ENCODE peak calls at places on chromosome 2, in four cellular contexts. E is GM12878, A is HepG2, G is K562. V is an unnamed sample.
A peak's percentile ranks its signal among the peaks of the same experiment; 100 is the strongest.

GRCh38 chr2:198173242-198173641 is 368.8 kb downstream of the PLCL1 start:
- DNase-seq in E (no peak), A (no peak), G (no peak), V (no peak)

GRCh38 chr2:212227755-212228154 is 310.8 kb downstream of the ERBB4 start:
- DNase-seq in E (no peak), A (peak; percentile 39), G (no peak), V (peak; percentile 7)

GRCh38 chr2:136112949-136113766 is 4.8 kb downstream of the CXCR4 start:
- DNase-seq in E (no peak), A (no peak), G (no peak), V (no peak)

GRCh38 chr2:53289309-53290006 is 478.1 kb upstream of the CHAC2 start:
- DNase-seq in E (no peak), A (no peak), G (no peak), V (no peak)

GRCh38 chr2:33791625-33792024 is 192.5 kb upstream of the FAM98A start:
- DNase-seq in E (no peak), A (no peak), G (no peak), V (no peak)

GRCh38 chr2:232230557-232230956 is 148.0 kb upstream of the ALPP start:
- DNase-seq in E (no peak), A (peak; percentile 39), G (no peak), V (peak; percentile 31)

GRCh38 chr2:162029287-162029901 is 44.6 kb downstream of the DPP4 start:
- DNase-seq in E (no peak), A (peak; percentile 43), G (no peak), V (no peak)

GRCh38 chr2:70357076-70358071 is 55.5 kb upstream of the FAM136A start:
- DNase-seq in E (no peak), A (peak; percentile 14), G (no peak), V (no peak)

GRCh38 chr2:140128909-140129308 is 1348.7 kb upstream of the NXPH2 start:
- DNase-seq in E (no peak), A (no peak), G (no peak), V (no peak)

GRCh38 chr2:96949701-96950350 is 36.6 kb downstream of the FAM178B start:
- DNase-seq in E (no peak), A (no peak), G (no peak), V (no peak)

GRCh38 chr2:228344531-228344930 is 163.0 kb upstream of the SPHKAP start:
- DNase-seq in E (no peak), A (no peak), G (no peak), V (no peak)

GRCh38 chr2:128277961-128278681 is 40.5 kb downstream of the HS6ST1 start:
- DNase-seq in E (no peak), A (no peak), G (no peak), V (no peak)

GRCh38 chr2:98823196-98824166 is 92.5 kb upstream of the MGAT4A start:
- DNase-seq in E (no peak), A (no peak), G (no peak), V (no peak)

GRCh38 chr2:49770919-49771318 is 616.6 kb upstream of the FSHR start:
- DNase-seq in E (no peak), A (peak; percentile 53), G (no peak), V (peak; percentile 8)

GRCh38 chr2:235390108-235390815 is 103.6 kb upstream of the AGAP1 start:
- DNase-seq in E (peak; percentile 23), A (no peak), G (no peak), V (no peak)

GRCh38 chr2:105641389-105641811 is 103.3 kb upstream of the NCK2 start:
- DNase-seq in E (no peak), A (no peak), G (no peak), V (no peak)

GRCh38 chr2:58866040-58866439 is 624.9 kb upstream of the FANCL start:
- DNase-seq in E (peak; percentile 21), A (no peak), G (no peak), V (no peak)

GRCh38 chr2:231707625-231708049 is 688 bp upstream of the PTMA start:
- DNase-seq in E (no peak), A (no peak), G (no peak), V (no peak)

GRCh38 chr2:170465241-170465640 is 249.9 kb upstream of the SP5 start:
- DNase-seq in E (no peak), A (peak; percentile 68), G (no peak), V (no peak)

GRCh38 chr2:120375251-120376020 is 29.5 kb downstream of the INHBB start:
- DNase-seq in E (no peak), A (no peak), G (no peak), V (no peak)

GRCh38 chr2:233976690-233977294 is 59.6 kb downstream of the TRPM8 start:
- DNase-seq in E (peak; percentile 9), A (peak; percentile 60), G (peak; percentile 13), V (peak; percentile 29)

GRCh38 chr2:10909050-10909995 is 2.4 kb upstream of the KCNF1 start:
- DNase-seq in E (no peak), A (peak; percentile 23), G (peak; percentile 73), V (peak; percentile 67)

GRCh38 chr2:228545041-228545440 is 363.6 kb upstream of the SPHKAP start:
- DNase-seq in E (no peak), A (no peak), G (no peak), V (no peak)

GRCh38 chr2:165863816-165864221 is 69.8 kb upstream of the GALNT3 start:
- DNase-seq in E (no peak), A (no peak), G (no peak), V (no peak)
- TF ChIP-seq TARDBP in E (no peak), A (no peak), G (no peak), V (no peak)

DNA sequence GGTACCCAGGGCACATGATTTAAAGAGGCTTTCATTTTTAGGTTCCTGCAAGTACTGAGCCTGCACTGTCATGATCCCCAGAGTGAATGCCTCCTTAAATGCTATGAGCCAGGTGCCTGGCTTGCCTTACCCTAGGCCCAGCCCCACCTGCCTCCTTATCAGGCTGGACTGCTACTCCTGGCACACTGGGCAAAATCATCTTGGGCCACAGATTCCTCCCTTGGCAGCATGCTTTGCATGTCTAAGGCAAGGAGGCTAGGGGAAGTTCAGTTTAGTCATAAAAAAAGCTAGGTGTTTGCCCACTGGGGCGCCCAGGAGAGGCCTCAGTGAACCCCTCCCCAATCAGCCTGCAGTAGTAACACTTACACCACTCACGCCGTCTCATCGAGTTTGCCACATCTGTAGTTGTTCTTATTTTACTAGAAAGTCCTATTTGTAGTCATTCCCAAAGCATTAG is 45.1 kb downstream of the LBH start:
- DNase-seq in E (no peak), A (no peak), G (no peak), V (no peak)
- TF ChIP-seq TARDBP in E (no peak), A (no peak), G (no peak), V (no peak)

GRCh38 chr2:240604291-240604938 is 17.9 kb downstream of the CAPN10 start:
- DNase-seq in E (no peak), A (peak; percentile 96), G (peak; percentile 88), V (peak; percentile 62)
- TF ChIP-seq TARDBP in E (no peak), A (peak; percentile 91), G (no peak), V (no peak)

GRCh38 chr2:184727813-184728212 is 129.5 kb downstream of the ZNF804A start:
- DNase-seq in E (no peak), A (no peak), G (no peak), V (no peak)

GRCh38 chr2:184721881-184722280 is 123.6 kb downstream of the ZNF804A start:
- DNase-seq in E (no peak), A (no peak), G (no peak), V (no peak)
- TF ChIP-seq TARDBP in E (no peak), A (no peak), G (no peak), V (no peak)

GRCh38 chr2:60219536-60219935 is 333.9 kb downstream of the BCL11A start:
- DNase-seq in E (no peak), A (no peak), G (no peak), V (no peak)

GRCh38 chr2:60215295-60215990 is 338.0 kb downstream of the BCL11A start:
- DNase-seq in E (no peak), A (no peak), G (no peak), V (no peak)

GRCh38 chr2:60213865-60214657 is 339.4 kb downstream of the BCL11A start:
- DNase-seq in E (no peak), A (no peak), G (no peak), V (no peak)

GRCh38 chr2:60212174-60212945 is 341.1 kb downstream of the BCL11A start:
- DNase-seq in E (no peak), A (no peak), G (no peak), V (no peak)

DNA sequence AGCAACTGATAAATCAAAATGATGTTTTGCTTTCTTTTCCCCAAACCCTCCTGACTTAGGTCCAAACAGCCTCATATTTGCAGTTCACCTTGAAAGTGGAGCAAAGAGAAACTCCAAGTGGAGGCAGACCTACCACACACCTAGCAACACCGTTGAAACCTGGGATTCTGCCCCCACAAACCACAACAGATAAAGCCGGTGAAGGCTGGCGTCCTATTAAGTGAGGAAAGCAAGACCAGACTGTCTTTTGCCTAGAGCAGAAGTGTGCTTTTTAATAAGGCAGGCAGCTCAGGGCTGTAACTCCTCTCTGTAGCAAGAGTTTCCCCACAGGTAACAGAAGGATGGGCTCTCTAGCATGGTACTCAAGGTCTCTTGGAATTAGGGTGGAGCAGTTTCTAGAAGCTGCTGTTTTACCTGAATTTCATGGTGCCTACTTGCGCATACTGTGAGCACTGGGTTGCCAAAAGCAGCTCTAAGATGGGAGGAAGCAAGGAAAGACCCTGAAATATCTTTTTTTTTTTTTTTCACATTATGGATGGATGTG is 336.9 kb downstream of the BCL11A start:
- DNase-seq in E (no peak), A (no peak), G (no peak), V (no peak)
- TF ChIP-seq TARDBP in E (no peak), A (no peak), G (no peak), V (no peak)

DNA sequence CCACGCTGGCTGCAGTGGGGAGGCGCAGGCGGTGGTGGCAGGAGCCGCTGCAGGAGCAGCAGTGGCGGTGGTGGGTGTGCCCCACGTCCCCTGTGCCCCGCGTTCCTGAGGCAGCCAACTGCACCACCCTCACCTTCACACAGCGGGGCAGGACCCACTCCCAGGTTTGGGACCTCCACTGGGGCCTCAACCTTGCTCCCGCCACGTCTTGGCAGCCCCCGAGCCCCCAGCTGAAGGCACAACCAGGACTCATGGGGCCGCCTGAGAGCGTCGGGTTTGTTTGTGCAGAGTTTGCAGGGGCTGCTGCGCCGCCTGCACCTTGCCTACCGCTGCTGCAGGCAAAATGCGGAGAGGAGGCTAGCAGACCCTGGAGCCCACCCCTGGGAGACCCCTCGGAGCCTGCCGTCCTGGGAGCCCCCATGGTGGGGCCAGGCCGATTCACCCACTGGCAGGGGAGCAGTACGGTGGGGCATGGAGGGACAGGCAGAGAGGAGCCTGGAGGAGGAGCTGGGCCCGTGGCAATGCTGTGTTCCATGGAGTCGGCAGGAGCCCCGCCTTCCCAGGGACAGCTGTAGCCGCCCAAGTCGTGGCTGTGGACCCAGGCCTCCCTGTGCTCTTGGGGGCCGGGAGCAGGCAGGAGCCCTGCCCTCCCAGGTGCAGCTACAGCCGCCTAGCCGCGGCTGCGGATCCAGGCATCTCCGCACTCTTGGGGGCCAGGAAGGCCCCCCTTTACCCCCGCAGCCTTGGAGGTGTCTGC is 14.7 kb upstream of the EML6 start:
- DNase-seq in E (no peak), A (no peak), G (no peak), V (no peak)
- TF ChIP-seq TARDBP in E (no peak), A (no peak), G (no peak), V (no peak)

GRCh38 chr2:46073540-46074018 is 223.6 kb upstream of the EPAS1 start:
- DNase-seq in E (no peak), A (peak; percentile 39), G (no peak), V (no peak)
- TF ChIP-seq TARDBP in E (no peak), A (no peak), G (no peak), V (no peak)

V was measured in HEK293T.